ENCODE peak calls at places on chromosomes 6 and 20, in seven cellular contexts. N is NB4, L is heart left ventricle, B is dorsolateral prefrontal cortex, O is breast epithelium, Q is H9, R is tibial nerve. I is an unnamed sample.

GRCh38 chr20:4769328-4769727 is 47.6 kb downstream of the PRND start:
- DNase-seq in O (no peak), L (no peak), N (no peak), B (no peak), Q (no peak), R (no peak), I (no peak)

GRCh38 chr6:83193747-83194582 is 808 bp downstream of the RWDD2A start:
- DNase-seq in O (no peak), N (peak; percentile 22), L (peak; percentile 29), B (peak; percentile 58), R (peak; percentile 21), Q (peak; percentile 88), I (no peak)

GRCh38 chr20:51365670-51366069 is 176.8 kb downstream of the NFATC2 start:
- DNase-seq in N (no peak), B (no peak), L (no peak), O (no peak), Q (no peak), R (no peak), I (no peak)

GRCh38 chr20:15776773-15777172 is 796.5 kb downstream of the KIF16B start:
- DNase-seq in B (no peak), R (no peak), Q (no peak), N (no peak), L (no peak), O (no peak), I (no peak)

GRCh38 chr6:50442531-50443040 is 270.7 kb upstream of the TFAP2D start:
- DNase-seq in O (no peak), Q (no peak), R (no peak), L (no peak), N (no peak), B (no peak), I (no peak)

GRCh38 chr20:15236812-15237211 is 899.4 kb upstream of the FLRT3 start:
- DNase-seq in B (no peak), Q (peak; percentile 71), O (no peak), N (peak; percentile 79), L (no peak), R (no peak), I (peak; percentile 29)

GRCh38 chr6:149961728-149962425 is 1.9 kb upstream of the ULBP1 start:
- DNase-seq in B (no peak), Q (peak; percentile 64), N (peak; percentile 52), R (no peak), L (no peak), O (no peak), I (no peak)

GRCh38 chr6:114216789-114217467 is 125.9 kb downstream of the HS3ST5 start:
- DNase-seq in O (no peak), B (no peak), N (no peak), L (no peak), R (no peak), Q (no peak), I (no peak)

GRCh38 chr6:96060249-96060648 is 44.5 kb downstream of the FUT9 start:
- DNase-seq in O (no peak), N (no peak), R (no peak), Q (no peak), L (no peak), B (no peak), I (no peak)

GRCh38 chr6:6610031-6610591 is 21.6 kb downstream of the LY86 start:
- DNase-seq in N (peak; percentile 54), O (no peak), L (no peak), Q (no peak), B (no peak), R (no peak), I (no peak)

GRCh38 chr6:76876922-76877553 is 586.3 kb downstream of the HTR1B start:
- DNase-seq in N (peak; percentile 43), Q (peak; percentile 84), O (no peak), B (no peak), R (no peak), L (peak; percentile 19), I (no peak)

GRCh38 chr6:159969204-159969912 is 476 bp downstream of the IGF2R start:
- DNase-seq in O (peak; percentile 58), L (peak; percentile 45), R (no peak), B (no peak), Q (no peak), N (peak; percentile 70), I (no peak)

GRCh38 chr20:33249456-33249855 is 13.7 kb downstream of the BPIFA1 start:
- DNase-seq in L (no peak), O (no peak), Q (no peak), B (no peak), R (no peak), N (no peak), I (no peak)

GRCh38 chr20:22684072-22684762 is 99.8 kb upstream of the FOXA2 start:
- DNase-seq in L (peak; percentile 54), R (peak; percentile 82), Q (peak; percentile 85), N (peak; percentile 73), B (peak; percentile 77), O (no peak), I (peak; percentile 22)

GRCh38 chr6:125749864-125750691 is 646 bp downstream of the HEY2 start:
- DNase-seq in N (peak; percentile 21), R (no peak), Q (no peak), B (no peak), O (no peak), L (peak; percentile 44), I (no peak)

GRCh38 chr6:107968081-107968480 is 10.1 kb upstream of the SEC63 start:
- DNase-seq in R (no peak), L (no peak), B (no peak), N (no peak), O (no peak), Q (no peak), I (no peak)

GRCh38 chr20:16864069-16864468 is 115.9 kb downstream of the OTOR start:
- DNase-seq in B (peak; percentile 45), L (no peak), R (no peak), Q (no peak), O (no peak), N (peak; percentile 75), I (no peak)

GRCh38 chr6:105223242-105223641 is 43.4 kb upstream of the POPDC3 start:
- DNase-seq in B (no peak), Q (no peak), O (no peak), N (no peak), R (no peak), L (no peak), I (no peak)

GRCh38 chr6:109053285-109053684 is 41.4 kb downstream of the SESN1 start:
- DNase-seq in Q (no peak), O (no peak), R (no peak), B (no peak), N (no peak), L (no peak), I (no peak)

GRCh38 chr6:744954-745353 is 52.0 kb upstream of the EXOC2 start:
- DNase-seq in O (no peak), N (no peak), L (no peak), B (no peak), Q (no peak), R (no peak), I (no peak)

GRCh38 chr6:743320-744096 is 50.6 kb upstream of the EXOC2 start:
- DNase-seq in R (no peak), Q (no peak), L (no peak), O (no peak), N (no peak), B (no peak), I (no peak)

GRCh38 chr6:747921-748320 is 55.0 kb upstream of the EXOC2 start:
- DNase-seq in Q (no peak), R (no peak), O (no peak), N (no peak), B (no peak), L (no peak), I (no peak)

GRCh38 chr6:751765-752164 is 58.8 kb upstream of the EXOC2 start:
- DNase-seq in N (no peak), L (no peak), O (no peak), R (no peak), B (no peak), Q (no peak), I (no peak)

DNA sequence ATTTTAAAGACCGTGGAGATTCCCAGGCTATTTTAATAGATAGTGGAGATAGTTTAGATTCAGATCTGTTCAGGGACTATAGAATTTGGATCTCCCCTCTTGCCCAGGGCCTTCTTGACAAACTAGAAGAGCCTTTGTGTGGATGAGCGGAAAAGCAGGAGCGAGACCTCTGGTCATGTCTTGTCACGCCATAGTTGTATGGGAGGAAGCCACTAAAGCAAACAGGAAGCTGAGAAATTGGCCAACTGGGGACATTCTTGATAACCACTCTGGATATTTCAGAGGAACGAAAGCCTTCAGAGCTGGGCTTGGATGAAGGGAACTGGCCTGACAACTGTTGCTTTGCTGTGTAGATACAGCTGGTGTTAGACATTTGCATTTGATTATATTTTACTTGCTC is 54.1 kb upstream of the EXOC2 start:
- DNase-seq in Q (no peak), N (no peak), R (no peak), B (no peak), L (no peak), O (no peak), I (no peak)
- TF ChIP-seq CTCF in Q (no peak), N (no peak), R (no peak), B (no peak), L (no peak), O (no peak), I (no peak)

DNA sequence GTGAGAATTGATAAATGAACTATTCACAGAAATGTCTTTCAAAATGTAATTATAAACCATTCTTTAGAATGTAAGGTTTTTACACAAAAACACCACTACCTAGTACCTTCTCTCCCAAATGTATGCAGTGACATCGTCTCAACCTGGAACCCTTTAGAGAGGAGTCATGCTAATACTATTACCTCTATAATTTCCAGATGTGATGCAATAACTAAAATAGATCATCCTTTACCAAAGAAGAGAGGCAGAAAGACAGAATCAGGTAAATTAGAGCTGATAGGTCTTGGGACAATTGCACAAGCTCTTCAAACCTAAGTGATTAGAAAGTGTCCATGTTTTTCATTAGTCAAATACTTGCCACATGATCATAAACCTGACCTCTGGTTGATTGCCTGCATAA is 96.7 kb downstream of the HDGFL1 start:
- DNase-seq in O (no peak), B (no peak), L (no peak), N (no peak), R (no peak), Q (no peak), I (no peak)
- TF ChIP-seq CTCF in O (no peak), B (no peak), L (no peak), N (no peak), R (no peak), Q (no peak), I (no peak)

DNA sequence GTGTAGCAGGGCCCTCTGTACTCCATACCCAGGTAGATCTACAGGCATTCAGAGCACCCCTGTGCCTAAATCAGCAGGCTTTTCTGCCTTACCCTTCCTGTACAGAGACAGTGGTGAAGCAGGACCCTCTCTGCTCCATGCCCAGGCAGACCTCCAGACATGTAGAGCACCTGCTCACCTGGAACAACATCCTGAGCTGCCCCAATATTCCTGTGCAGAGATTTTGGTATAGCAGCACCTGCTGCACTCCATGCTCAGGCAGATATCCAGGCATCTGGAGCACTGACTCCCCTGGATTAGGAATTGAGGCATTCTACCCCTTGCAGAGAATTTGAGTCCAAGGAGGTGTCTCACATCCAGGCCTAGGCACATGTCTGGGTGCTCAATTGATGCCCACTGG is 12.6 kb upstream of the CST1 start:
- DNase-seq in Q (no peak), N (no peak), L (no peak), B (no peak), R (no peak), O (no peak), I (no peak)
- TF ChIP-seq CTCF in Q (no peak), N (no peak), L (no peak), B (no peak), R (no peak), O (no peak), I (no peak)

DNA sequence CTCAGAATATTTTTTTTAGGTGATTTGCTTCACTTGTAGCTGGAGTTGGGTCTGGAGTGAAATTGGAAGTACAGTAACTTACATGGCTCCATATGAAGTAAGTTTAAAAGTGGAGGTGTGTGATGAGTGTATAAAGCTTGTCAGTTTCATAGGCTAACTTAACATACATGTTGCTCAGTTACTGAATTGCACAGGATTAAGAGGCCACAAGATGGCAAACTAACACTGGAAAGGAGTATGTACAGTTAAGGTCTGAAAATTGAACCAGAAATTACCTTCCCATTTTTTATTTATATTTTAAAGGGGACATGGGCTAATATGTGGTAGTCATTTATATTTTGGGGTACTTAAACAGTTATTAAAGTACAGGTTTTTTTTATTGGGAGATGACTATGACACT is 45.3 kb upstream of the SMIM8 start:
- DNase-seq in Q (no peak), L (no peak), O (no peak), R (no peak), B (no peak), N (peak; percentile 57), I (no peak)
- TF ChIP-seq CTCF in Q (peak; percentile 32), L (no peak), O (no peak), R (no peak), B (no peak), N (peak; percentile 38), I (peak; percentile 20)

I was measured in HFF-Myc.